ENCODE peak calls at places on chromosomes 12 and 14, in nine cellular contexts. U is right lobe of liver, C is ovary, R is breast epithelium, B is epithelial cell of esophagus, V is GM06990, K is choroid plexus epithelial cell, F is BJ, P is AG04449. X is an unnamed sample.

GRCh38 chr12:87469295-87469694 is 559.9 kb downstream of the C12orf50 start:
- DNase-seq in U (no peak), C (no peak), R (no peak), B (peak; percentile 20), V (no peak), K (peak; percentile 31), F (no peak), P (no peak), X (no peak)

GRCh38 chr14:95156765-95157194 is 549 bp downstream of the DICER1 start:
- DNase-seq in U (peak; percentile 57), C (peak; percentile 68), R (no peak), B (peak; percentile 40), V (peak; percentile 58), K (peak; percentile 23), F (no peak), P (no peak), X (no peak)

GRCh38 chr12:26116829-26117228 is 8.0 kb downstream of the BHLHE41 start:
- DNase-seq in U (no peak), C (no peak), R (no peak), B (peak; percentile 59), V (no peak), K (no peak), F (no peak), P (no peak), X (no peak)

GRCh38 chr12:111251787-111252186 is 117.1 kb downstream of the PHETA1 start:
- DNase-seq in U (no peak), C (no peak), R (no peak), B (no peak), V (no peak), K (no peak), F (no peak), P (no peak), X (no peak)

GRCh38 chr14:68780358-68781160 is 12.3 kb downstream of the ZFP36L1 start:
- DNase-seq in U (peak; percentile 58), C (peak; percentile 82), R (no peak), B (no peak), V (no peak), K (peak; percentile 78), F (no peak), P (no peak), X (no peak)

GRCh38 chr12:82299617-82300016 is 58.6 kb downstream of the CCDC59 start:
- DNase-seq in U (no peak), C (no peak), R (no peak), B (peak; percentile 7), V (no peak), K (peak; percentile 73), F (no peak), P (no peak), X (no peak)

GRCh38 chr12:60863421-60863820 is 1267.6 kb downstream of the SLC16A7 start:
- DNase-seq in U (no peak), C (no peak), R (no peak), B (peak; percentile 93), V (no peak), K (no peak), F (no peak), P (no peak), X (no peak)

GRCh38 chr14:101475468-101476257 is 85.6 kb upstream of the DIO3 start:
- DNase-seq in U (no peak), C (peak; percentile 75), R (peak; percentile 41), B (peak; percentile 67), V (no peak), K (peak; percentile 88), F (peak; percentile 51), P (no peak), X (no peak)

GRCh38 chr12:113080692-113081091 is 24.2 kb downstream of the DTX1 start:
- DNase-seq in U (no peak), C (no peak), R (no peak), B (no peak), V (no peak), K (no peak), F (no peak), P (no peak), X (no peak)

GRCh38 chr14:104996483-104996882 is 10.9 kb downstream of the CLBA1 start:
- DNase-seq in U (no peak), C (no peak), R (no peak), B (no peak), V (no peak), K (no peak), F (no peak), P (no peak), X (no peak)

GRCh38 chr12:2112401-2112800 is 59.6 kb downstream of the CACNA1C start:
- DNase-seq in U (no peak), C (no peak), R (no peak), B (no peak), V (no peak), K (no peak), F (no peak), P (no peak), X (no peak)

GRCh38 chr12:102659200-102659911 is 179.0 kb upstream of the IGF1 start:
- DNase-seq in U (no peak), C (no peak), R (no peak), B (peak; percentile 5), V (no peak), K (no peak), F (no peak), P (no peak), X (no peak)

GRCh38 chr14:95545769-95546168 is 10.9 kb downstream of the GLRX5 start:
- DNase-seq in U (no peak), C (no peak), R (no peak), B (peak; percentile 87), V (no peak), K (peak; percentile 82), F (peak; percentile 61), P (peak; percentile 71), X (no peak)

GRCh38 chr12:115632323-115632722 is 645.2 kb downstream of the MED13L start:
- DNase-seq in U (no peak), C (no peak), R (no peak), B (peak; percentile 15), V (no peak), K (peak; percentile 41), F (no peak), P (no peak), X (no peak)

GRCh38 chr12:96194572-96194889 is 356 bp downstream of the ELK3 start:
- DNase-seq in U (no peak), C (no peak), R (no peak), B (no peak), V (no peak), K (no peak), F (no peak), P (no peak), X (no peak)

GRCh38 chr14:105093426-105094192 is 28.4 kb upstream of the GPR132 start:
- DNase-seq in U (peak; percentile 85), C (peak; percentile 89), R (peak; percentile 68), B (peak; percentile 79), V (peak; percentile 87), K (peak; percentile 67), F (no peak), P (no peak), X (no peak)

GRCh38 chr14:37054869-37055268 is 117.5 kb downstream of the SLC25A21 start:
- DNase-seq in U (no peak), C (no peak), R (no peak), B (no peak), V (no peak), K (no peak), F (no peak), P (no peak), X (no peak)
- H3K4me3 ChIP-seq in U (no peak overlapping the region), C (no peak overlapping the region), R (no peak overlapping the region), B (no peak overlapping the region), V (no peak overlapping the region), K (no peak overlapping the region), F (no peak overlapping the region), P (no peak overlapping the region), X (no peak overlapping the region)

DNA sequence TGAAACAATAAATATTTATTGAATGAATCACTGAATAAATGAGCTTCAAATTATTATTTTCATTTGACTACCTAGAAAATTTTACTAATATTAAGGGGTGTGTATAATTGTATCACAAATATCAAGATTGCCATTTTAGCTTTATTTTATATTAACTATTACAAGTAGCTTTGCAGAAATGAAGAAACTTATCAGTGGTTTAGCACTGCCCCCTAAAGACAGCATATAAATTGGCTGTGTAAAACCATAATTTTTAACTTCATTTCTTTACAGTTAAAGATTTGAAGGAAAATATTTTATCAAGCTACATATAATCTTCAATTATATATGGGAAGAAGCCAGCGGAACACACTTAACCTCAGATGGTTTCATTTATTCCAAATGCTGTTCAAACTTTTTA is 11.4 kb downstream of the GARIN6 start:
- DNase-seq in U (no peak), C (no peak), R (no peak), B (peak; percentile 2), V (no peak), K (peak; percentile 6), F (no peak), P (no peak), X (no peak)
- TF ChIP-seq CTCF in U (no peak), C (no peak), R (no peak), B (peak; percentile 14), V (peak; percentile 33), K (no peak), F (no peak), P (no peak), X (peak; percentile 51)

GRCh38 chr14:61561144-61561543 is 134.2 kb upstream of the HIF1A start:
- DNase-seq in U (no peak), C (no peak), R (no peak), B (peak; percentile 45), V (no peak), K (peak; percentile 76), F (no peak), P (no peak), X (no peak)

GRCh38 chr14:61559641-61560201 is 135.6 kb upstream of the HIF1A start:
- DNase-seq in U (peak; percentile 55), C (no peak), R (no peak), B (no peak), V (no peak), K (no peak), F (no peak), P (no peak), X (no peak)

GRCh38 chr14:61558271-61558670 is 137.0 kb upstream of the HIF1A start:
- DNase-seq in U (no peak), C (no peak), R (no peak), B (no peak), V (no peak), K (peak; percentile 86), F (no peak), P (no peak), X (no peak)

GRCh38 chr14:61561657-61562276 is 133.5 kb upstream of the HIF1A start:
- DNase-seq in U (peak; percentile 85), C (peak; percentile 71), R (peak; percentile 74), B (peak; percentile 98), V (no peak), K (peak; percentile 95), F (peak; percentile 95), P (peak; percentile 99), X (no peak)

DNA sequence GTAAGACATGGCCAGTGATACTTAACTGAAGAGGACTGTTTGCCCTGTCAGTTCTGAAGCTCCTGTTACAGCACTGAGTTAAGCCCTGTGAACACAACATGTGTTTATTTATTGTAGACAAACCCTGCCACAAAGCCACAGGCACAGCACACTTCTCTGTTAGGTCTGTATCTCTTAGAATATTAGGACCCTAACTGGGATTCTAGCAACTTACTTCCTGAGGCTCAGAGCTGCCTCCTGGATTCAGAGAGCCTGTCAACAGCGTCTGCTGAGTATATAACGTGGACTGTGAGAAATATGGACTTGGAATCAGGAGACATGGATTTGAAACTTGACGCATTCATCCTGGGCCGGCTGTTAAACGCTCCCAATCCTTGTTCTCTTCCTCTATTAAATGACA is 135.0 kb upstream of the HIF1A start:
- DNase-seq in U (no peak), C (no peak), R (no peak), B (no peak), V (no peak), K (peak; percentile 79), F (no peak), P (no peak), X (no peak)
- H3K4me3 ChIP-seq in U (peak overlapping the region; percentile 14), C (no peak overlapping the region), R (no peak overlapping the region), B (no peak overlapping the region), V (no peak overlapping the region), K (no peak overlapping the region), F (no peak overlapping the region), P (no peak overlapping the region), X (no peak overlapping the region)

GRCh38 chr14:92619671-92620437 is 106.3 kb downstream of the RIN3 start:
- DNase-seq in U (no peak), C (no peak), R (no peak), B (no peak), V (no peak), K (no peak), F (peak; percentile 72), P (no peak), X (no peak)
- TF ChIP-seq CTCF in U (no peak), C (no peak), R (no peak), B (no peak), V (no peak), K (no peak), F (no peak), P (no peak), X (no peak)

X was measured in LNCaP clone FGC.